ENCODE peak calls at places on chromosomes 11 and 22, in five cellular contexts. Z is trophoblast cell, C is H9, T is mesenchymal stem cell, O is H1. B is an unnamed sample.

GRCh38 chr22:47267531-47268282 is 505.3 kb downstream of the TBC1D22A start:
- DNase-seq in T (no peak), Z (no peak), O (no peak), C (no peak), B (no peak)

GRCh38 chr11:19905280-19905853 is 192.7 kb downstream of the NAV2 start:
- DNase-seq in C (no peak), O (no peak), Z (peak; percentile 71), T (peak; percentile 59), B (peak; percentile 33)

GRCh38 chr11:111586305-111586915 is 15.8 kb upstream of the SIK2 start:
- DNase-seq in Z (peak; percentile 85), C (no peak), O (no peak), T (peak; percentile 66), B (no peak)

GRCh38 chr22:42959472-42960145 is 55.3 kb downstream of the PACSIN2 start:
- DNase-seq in C (no peak), T (peak; percentile 92), O (no peak), Z (peak; percentile 93), B (no peak)

GRCh38 chr11:42524534-42525227 is 787.1 kb upstream of the API5 start:
- DNase-seq in Z (peak; percentile 74), O (peak; percentile 74), C (peak; percentile 81), T (peak; percentile 29), B (peak; percentile 80)

GRCh38 chr11:57191308-57191707 is 9.6 kb downstream of the LRRC55 start:
- DNase-seq in T (no peak), O (no peak), C (no peak), Z (no peak), B (no peak)

GRCh38 chr11:123441161-123441560 is 11.1 kb downstream of the GRAMD1B start:
- DNase-seq in O (no peak), Z (no peak), T (no peak), C (no peak), B (no peak)

GRCh38 chr11:104581246-104581980 is 316.8 kb downstream of the CASP12 start:
- DNase-seq in O (no peak), C (no peak), Z (no peak), T (no peak), B (peak; percentile 23)

GRCh38 chr11:122696662-122697061 is 41.1 kb downstream of the UBASH3B start:
- DNase-seq in O (no peak), Z (no peak), T (no peak), C (no peak), B (no peak)

GRCh38 chr11:83061883-83062282 is 9.8 kb downstream of the RAB30 start:
- DNase-seq in C (no peak), O (no peak), Z (no peak), T (no peak), B (no peak)

DNA sequence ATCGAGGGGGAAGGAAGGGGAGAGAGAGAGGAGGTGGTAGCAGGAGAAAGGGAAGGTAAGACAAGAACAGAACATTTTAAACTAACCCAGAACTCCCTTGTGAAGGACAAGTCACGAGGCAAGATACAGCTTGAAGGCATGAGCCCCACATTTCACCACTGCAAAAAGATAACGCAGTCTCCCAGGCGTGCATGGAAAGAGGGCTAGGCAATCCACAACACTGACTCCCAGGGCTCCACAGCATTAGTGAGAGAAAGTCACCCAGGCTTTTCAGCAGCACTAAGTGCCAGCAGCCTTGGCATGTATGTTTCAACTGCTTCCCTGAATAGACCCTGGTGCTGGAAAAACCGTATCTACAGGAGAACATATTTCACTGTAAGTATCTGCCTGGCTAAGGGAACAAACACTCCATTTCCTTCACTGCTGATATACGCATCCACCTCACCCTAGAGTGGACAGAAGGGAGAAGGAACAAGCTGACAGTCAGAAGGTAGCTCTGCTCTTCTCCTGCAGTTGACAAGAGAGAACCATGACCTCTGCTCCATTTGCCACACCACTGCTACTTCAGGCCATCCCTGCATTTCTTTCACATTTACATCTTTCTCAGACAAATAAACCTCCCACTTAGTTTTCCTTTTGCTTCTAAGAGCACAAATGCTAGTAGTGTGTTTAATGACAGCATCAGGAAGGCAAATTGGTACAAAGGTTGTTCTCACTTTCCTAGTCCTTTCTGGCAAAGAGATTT is 87.9 kb downstream of the AMBRA1 start:
- DNase-seq in O (no peak), T (peak; percentile 17), C (no peak), Z (no peak), B (no peak)
- H3K18ac ChIP-seq in O (no peak overlapping the region), T (peak overlapping the region; percentile 4), C (no peak overlapping the region), Z (no peak overlapping the region), B (no peak overlapping the region)

GRCh38 chr22:17924735-17925727 is 99.3 kb downstream of the MICAL3 start:
- DNase-seq in C (no peak), Z (peak; percentile 71), T (no peak), O (no peak), B (no peak)

GRCh38 chr22:17921871-17922821 is 102.2 kb downstream of the MICAL3 start:
- DNase-seq in T (no peak), Z (peak; percentile 94), O (peak; percentile 64), C (peak; percentile 95), B (no peak)

GRCh38 chr22:17924076-17924475 is 100.3 kb downstream of the MICAL3 start:
- DNase-seq in T (no peak), O (no peak), Z (no peak), C (no peak), B (no peak)

GRCh38 chr22:17920992-17921650 is 103.2 kb downstream of the MICAL3 start:
- DNase-seq in T (no peak), C (no peak), Z (peak; percentile 49), O (no peak), B (no peak)

DNA sequence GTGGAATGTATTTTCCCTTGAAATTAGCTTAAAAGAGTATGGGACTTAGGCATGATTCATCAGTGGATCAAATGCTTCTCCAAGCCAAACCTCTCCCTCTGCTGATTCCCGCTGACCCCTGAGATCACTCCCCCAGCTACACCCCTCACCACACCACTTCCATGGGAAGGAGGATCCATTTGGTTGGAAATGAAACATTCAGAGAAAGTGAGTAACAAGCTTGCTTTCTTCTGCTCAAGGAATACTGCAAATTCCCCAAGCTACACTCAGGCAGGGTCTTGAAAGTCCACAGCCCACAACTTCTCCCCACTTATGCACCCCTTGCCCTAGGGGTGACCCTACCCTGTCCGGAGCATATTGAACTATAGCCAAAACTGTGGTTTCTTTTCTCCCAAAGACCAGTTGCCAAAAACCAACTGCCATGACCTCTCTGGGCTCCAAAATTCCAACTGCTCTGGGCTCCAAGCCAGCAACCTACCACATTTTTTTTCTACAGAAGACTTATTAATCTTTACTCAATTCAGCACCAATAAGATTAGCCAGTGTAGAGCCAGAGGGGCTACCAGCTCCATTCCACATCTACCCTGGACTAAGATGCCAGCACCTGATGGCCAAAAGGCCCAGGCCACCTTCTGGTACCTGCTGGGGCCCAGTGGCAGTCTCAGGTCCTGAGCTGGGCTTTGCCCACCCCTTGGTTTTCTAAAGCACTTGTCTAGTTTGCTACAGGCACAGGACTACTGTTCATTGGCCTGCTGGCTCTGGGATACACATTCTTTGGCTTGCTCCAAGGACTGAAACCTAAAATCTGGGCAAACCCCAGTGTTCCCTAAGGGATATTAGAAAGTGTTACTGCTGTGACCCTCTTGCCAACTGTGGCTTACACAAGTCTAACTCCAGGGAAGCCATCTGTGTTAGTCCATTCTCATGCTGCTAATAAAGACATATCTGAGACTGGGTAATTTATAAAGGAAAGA is 101.1 kb downstream of the MICAL3 start:
- DNase-seq in C (no peak), Z (no peak), T (peak; percentile 66), O (no peak), B (no peak)
- H2BK12ac ChIP-seq in C (no peak overlapping the region), Z (no peak overlapping the region), T (no peak overlapping the region), O (peak overlapping the region; percentile 53), B (no peak overlapping the region)

GRCh38 chr11:88623536-88623935 is 286.0 kb upstream of the CTSC start:
- DNase-seq in T (no peak), C (no peak), O (no peak), Z (peak; percentile 23), B (no peak)
- H3K18ac ChIP-seq in T (no peak overlapping the region), C (no peak overlapping the region), O (no peak overlapping the region), Z (no peak overlapping the region), B (no peak overlapping the region)

DNA sequence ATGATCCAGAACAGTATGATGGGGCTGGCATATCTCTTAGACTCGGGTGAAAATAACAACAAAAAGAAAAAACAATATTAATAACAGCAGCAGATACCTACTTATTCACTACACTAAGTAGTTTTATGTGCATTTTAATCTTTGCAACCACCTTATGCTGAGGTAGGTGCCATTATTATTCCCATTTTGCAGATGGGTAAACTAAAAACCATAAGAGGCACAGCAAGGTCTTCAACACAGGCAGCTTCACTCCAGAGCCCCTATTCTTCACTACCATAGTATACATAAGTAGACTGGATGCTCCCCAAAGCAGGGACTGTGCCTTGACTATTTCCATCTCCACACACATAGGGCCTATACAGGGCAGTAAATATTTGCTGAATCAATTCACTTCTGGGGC is 41.0 kb downstream of the CLPB start:
- DNase-seq in O (no peak), Z (no peak), C (no peak), T (no peak), B (no peak)
- H2BK12ac ChIP-seq in O (no peak overlapping the region), Z (no peak overlapping the region), C (no peak overlapping the region), T (no peak overlapping the region), B (no peak overlapping the region)

GRCh38 chr11:76777325-76777724 is 5.8 kb upstream of the TSKU start:
- DNase-seq in Z (no peak), T (no peak), O (no peak), C (no peak), B (no peak)
- H3K18ac ChIP-seq in Z (no peak overlapping the region), T (no peak overlapping the region), O (no peak overlapping the region), C (no peak overlapping the region), B (no peak overlapping the region)

GRCh38 chr22:17774206-17774927 is at the start of gene BID:
- DNase-seq in C (no peak), O (no peak), T (peak; percentile 29), Z (no peak), B (no peak)

GRCh38 chr22:17772963-17773605 is 1.2 kb downstream of the BID start:
- DNase-seq in Z (no peak), C (no peak), O (no peak), T (peak; percentile 27), B (no peak)

GRCh38 chr22:17774928-17775675 is 833 bp upstream of the BID start:
- DNase-seq in T (no peak), Z (no peak), C (no peak), O (no peak), B (no peak)

GRCh38 chr22:17772249-17772962 is 1.9 kb downstream of the BID start:
- DNase-seq in T (peak; percentile 18), O (no peak), C (no peak), Z (no peak), B (no peak)

DNA sequence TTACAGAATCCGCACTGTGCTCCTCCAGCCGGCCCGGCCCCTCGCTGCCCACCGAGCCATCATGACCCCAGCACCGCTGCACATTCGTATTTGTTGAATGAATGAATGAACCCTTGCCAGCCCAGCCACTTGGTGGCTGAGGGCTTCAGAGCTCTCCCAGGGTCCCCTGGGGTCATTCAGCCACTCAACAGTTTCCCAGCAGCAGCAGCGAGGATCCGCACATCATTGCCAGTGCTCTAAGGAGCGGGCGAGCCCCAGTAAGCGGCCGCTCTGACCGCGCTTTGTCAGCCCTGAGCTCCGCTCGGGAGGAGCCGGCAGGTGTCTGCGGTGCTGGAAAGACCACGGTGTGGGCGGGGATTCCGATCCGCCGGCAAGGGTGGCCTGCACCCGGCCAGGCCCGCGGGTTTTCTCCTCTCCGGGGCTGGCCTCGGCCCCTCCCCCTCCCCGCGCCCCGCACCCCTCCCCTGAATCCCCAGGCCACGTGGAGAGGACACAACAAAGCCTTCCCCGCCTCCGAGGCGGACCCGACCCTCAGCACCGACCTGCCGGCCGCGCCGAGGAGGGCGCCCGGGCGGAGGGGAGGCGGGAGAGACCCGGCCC is 563 bp downstream of the BID start:
- DNase-seq in C (peak; percentile 78), T (peak; percentile 46), Z (peak; percentile 52), O (peak; percentile 81), B (peak; percentile 67)
- H2BK12ac ChIP-seq in C (no peak overlapping the region), T (no peak overlapping the region), Z (no peak overlapping the region), O (peak overlapping the region; percentile 68), B (no peak overlapping the region)

B was measured in neuronal stem cell.